ENCODE peak calls at places on chromosomes 13 and 19, in five cellular contexts. R is CD4-positive, alpha-beta T cell; O is testis; D is BE2C; L is astrocyte. V is an unnamed sample.

GRCh38 chr13:20431080-20431479 is 94.6 kb downstream of the CRYL1 start:
- DNase-seq in D (no peak), L (no peak), R (no peak), O (no peak), V (no peak)

GRCh38 chr13:32951580-32951979 is 64.6 kb upstream of the KL start:
- DNase-seq in D (no peak), O (no peak), R (no peak), L (no peak), V (no peak)

GRCh38 chr13:102726430-102726829 is 31.6 kb upstream of the METTL21C start:
- DNase-seq in L (no peak), D (no peak), R (no peak), O (no peak), V (peak; percentile 9)

GRCh38 chr19:47545061-47545948 is 27.6 kb downstream of the ZNF541 start:
- DNase-seq in O (no peak), R (no peak), L (no peak), D (no peak), V (no peak)

GRCh38 chr13:58300974-58301681 is 669.6 kb downstream of the PCDH17 start:
- DNase-seq in R (no peak), D (no peak), L (no peak), O (no peak), V (no peak)

GRCh38 chr19:51394045-51394836 is 3.9 kb upstream of the C19orf84 start:
- DNase-seq in D (peak; percentile 96), O (peak; percentile 98), R (peak; percentile 77), L (peak; percentile 96), V (peak; percentile 91)

GRCh38 chr13:34756136-34756535 is 185.9 kb upstream of the NBEA start:
- DNase-seq in D (no peak), L (no peak), R (no peak), O (no peak), V (no peak)

GRCh38 chr19:17052439-17052838 is 22.8 kb downstream of the HAUS8 start:
- DNase-seq in R (peak; percentile 42), D (peak; percentile 46), O (peak; percentile 72), L (peak; percentile 19), V (no peak)

GRCh38 chr19:2652504-2653099 is 49.9 kb downstream of the GNG7 start:
- DNase-seq in R (no peak), O (peak; percentile 53), L (no peak), D (no peak), V (no peak)

GRCh38 chr13:101773062-101773461 is 320.6 kb downstream of the ITGBL1 start:
- DNase-seq in D (no peak), O (no peak), R (no peak), L (no peak), V (no peak)

GRCh38 chr19:38850976-38851621 is 1.3 kb upstream of the HNRNPL start:
- DNase-seq in O (peak; percentile 34), L (no peak), R (peak; percentile 50), D (no peak), V (no peak)

GRCh38 chr19:3403489-3404323 is 37.3 kb downstream of the NFIC start:
- DNase-seq in D (no peak), R (no peak), L (peak; percentile 92), O (peak; percentile 82), V (no peak)

GRCh38 chr13:99757756-99758464 is 213.7 kb downstream of the ZIC5 start:
- DNase-seq in D (no peak), R (no peak), L (no peak), O (no peak), V (no peak)

GRCh38 chr13:52454459-52454824 is 836 bp upstream of the CKAP2 start:
- DNase-seq in L (no peak), O (no peak), D (no peak), R (no peak), V (peak; percentile 66)

GRCh38 chr13:24627090-24627714 is 53.0 kb upstream of the ATP12A start:
- DNase-seq in O (peak; percentile 65), L (no peak), R (no peak), D (no peak), V (no peak)

GRCh38 chr13:24626449-24626848 is 53.8 kb upstream of the ATP12A start:
- DNase-seq in O (no peak), R (no peak), D (no peak), L (no peak), V (no peak)

GRCh38 chr13:24629320-24629719 is 50.9 kb upstream of the ATP12A start:
- DNase-seq in L (peak; percentile 11), D (no peak), R (no peak), O (no peak), V (no peak)

GRCh38 chr13:24625870-24626419 is 54.3 kb upstream of the ATP12A start:
- DNase-seq in D (no peak), L (no peak), O (no peak), R (no peak), V (peak; percentile 74)

GRCh38 chr13:24627864-24628418 is 52.3 kb upstream of the ATP12A start:
- DNase-seq in O (no peak), R (no peak), D (no peak), L (no peak), V (no peak)
- TF ChIP-seq CTCF in O (no peak), R (no peak), D (no peak), L (no peak), V (no peak)

DNA sequence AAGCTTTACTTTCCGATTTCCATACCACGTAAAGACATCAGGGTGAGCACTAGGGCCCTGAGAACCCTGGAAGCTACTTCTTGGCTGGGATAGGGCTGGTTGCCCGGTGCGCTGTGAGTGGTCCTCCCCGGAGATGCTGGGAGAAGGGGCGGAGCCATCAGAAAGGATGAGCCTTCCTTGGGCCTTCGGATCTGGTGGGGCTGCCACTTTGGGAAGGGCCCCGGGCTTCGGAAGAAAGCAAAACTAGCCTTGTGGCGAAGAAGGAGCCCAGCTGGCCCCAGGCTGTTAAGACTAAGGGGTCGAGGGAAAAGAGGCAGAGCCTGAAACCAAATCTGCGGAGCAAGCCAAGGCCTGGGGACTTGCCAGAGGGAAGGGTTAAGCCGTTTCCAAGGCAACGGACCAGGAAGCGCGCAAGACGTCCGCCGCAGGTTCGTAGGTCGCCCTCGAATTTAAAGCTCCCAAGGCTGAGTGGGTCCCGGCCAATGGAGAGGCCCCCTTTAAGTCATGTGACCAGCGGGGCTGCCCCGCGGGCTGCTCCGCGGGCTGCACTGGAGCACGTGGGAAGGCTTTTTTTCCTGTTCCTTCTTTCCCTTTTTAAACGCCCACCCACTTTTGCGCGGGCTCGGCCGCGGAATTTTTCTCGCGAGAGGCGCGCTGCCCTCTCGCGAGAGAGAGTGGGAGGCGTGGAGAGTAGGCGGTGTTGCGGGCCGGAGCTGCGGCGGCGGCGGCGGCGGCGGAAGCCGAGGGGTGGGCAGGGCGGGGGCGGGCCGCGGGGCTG is 426 bp upstream of the AKAP11 start:
- DNase-seq in L (peak; percentile 96), D (peak; percentile 96), O (peak; percentile 97), R (peak; percentile 90), V (peak; percentile 95)
- TF ChIP-seq CTCF in L (no peak), D (no peak), O (no peak), R (no peak), V (no peak)

GRCh38 chr13:44879452-44880058 is 109.7 kb downstream of the NUFIP1 start:
- DNase-seq in D (no peak), O (no peak), L (peak; percentile 48), R (no peak), V (peak; percentile 33)
- TF ChIP-seq CTCF in D (peak; percentile 43), O (peak; percentile 12), L (peak; percentile 24), R (no peak), V (peak; percentile 40)

GRCh38 chr13:72255908-72256307 is 388.9 kb upstream of the DACH1 start:
- DNase-seq in O (peak; percentile 27), R (no peak), D (peak; percentile 67), L (peak; percentile 51), V (no peak)
- TF ChIP-seq CTCF in O (no peak), R (no peak), D (peak; percentile 99), L (peak; percentile 62), V (no peak)

GRCh38 chr13:91647361-91647970 is 249.0 kb downstream of the GPC5 start:
- DNase-seq in O (peak; percentile 23), D (peak; percentile 61), L (peak; percentile 36), R (no peak), V (peak; percentile 5)
- TF ChIP-seq CTCF in O (no peak), D (peak; percentile 82), L (peak; percentile 58), R (no peak), V (peak; percentile 42)

DNA sequence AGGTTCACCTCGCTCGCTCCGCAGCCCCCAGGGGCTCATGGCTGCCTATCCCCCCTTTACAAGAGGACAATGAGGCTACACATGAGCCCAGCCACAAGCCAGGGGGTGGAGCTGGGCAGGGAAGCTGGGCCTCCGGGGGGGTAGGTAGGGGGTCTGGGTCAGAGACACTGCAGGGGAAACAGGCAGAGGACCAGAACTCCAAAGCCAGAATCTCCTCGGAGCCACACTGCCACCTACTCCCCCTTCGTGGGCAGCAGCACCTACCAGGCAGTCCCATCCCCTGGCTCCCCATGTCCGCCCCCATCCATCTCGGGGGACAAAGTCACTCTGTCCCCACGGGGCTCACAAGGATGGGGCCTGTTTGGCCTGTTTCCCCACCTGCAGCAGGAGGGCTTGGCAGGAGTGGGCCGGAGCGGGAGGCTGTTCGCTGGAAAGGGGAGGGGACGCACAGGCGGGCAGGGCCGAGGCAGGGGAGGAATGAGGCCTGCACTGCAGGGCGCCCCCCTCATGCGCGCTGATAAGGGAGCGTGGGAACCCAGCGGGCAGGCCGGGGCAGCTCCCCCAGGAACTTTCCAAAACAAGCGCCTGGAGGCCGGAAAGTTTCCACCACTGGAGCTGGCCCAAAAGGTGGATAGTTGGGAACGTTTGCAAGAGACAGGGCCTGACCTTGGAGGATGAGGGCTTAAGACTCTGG is 545 bp upstream of the ISYNA1 start:
- DNase-seq in R (no peak), O (peak; percentile 88), L (no peak), D (no peak), V (no peak)
- TF ChIP-seq CTCF in R (no peak), O (no peak), L (no peak), D (no peak), V (no peak)

GRCh38 chr19:48844472-48844871 is 8.2 kb upstream of the HSD17B14 start:
- DNase-seq in R (no peak), D (no peak), L (peak; percentile 42), O (peak; percentile 56), V (no peak)
- TF ChIP-seq CTCF in R (no peak), D (no peak), L (no peak), O (no peak), V (no peak)

GRCh38 chr13:82506805-82507404 is 1375.4 kb downstream of the SLITRK1 start:
- DNase-seq in L (no peak), D (no peak), R (no peak), O (no peak), V (no peak)
- TF ChIP-seq CTCF in L (no peak), D (no peak), R (no peak), O (no peak), V (no peak)

GRCh38 chr19:15437355-15438123 is 12.2 kb downstream of the WIZ start:
- DNase-seq in O (no peak), R (no peak), D (no peak), L (peak; percentile 40), V (no peak)
- TF ChIP-seq CTCF in O (peak; percentile 12), R (no peak), D (peak; percentile 6), L (no peak), V (no peak)